ENCODE peak calls at places on chromosomes 2 and 18, in five cellular contexts. W, D, V, M and B are unnamed samples.

GRCh38 chr2:232549655-232550350 is 554 bp downstream of the TIGD1 start:
- DNase-seq in W (no peak), D (no peak), V (no peak), M (no peak), B (peak)

GRCh38 chr2:157903051-157903625 is 27.0 kb upstream of the ACVR1 start:
- DNase-seq in W (no peak), D (no peak), V (no peak), M (no peak), B (no peak)

GRCh38 chr18:5431836-5432575 is 111.8 kb downstream of the EPB41L3 start:
- DNase-seq in W (no peak), D (no peak), V (no peak), M (no peak), B (no peak)

GRCh38 chr2:173150087-173150486 is 74.4 kb downstream of the MAP3K20 start:
- DNase-seq in W (no peak), D (no peak), V (no peak), M (no peak), B (peak)

GRCh38 chr18:58671941-58672565 is 788 bp downstream of the MALT1 start:
- DNase-seq in W (no peak), D (peak), V (peak), M (peak), B (peak)

GRCh38 chr2:26245231-26245732 is 543 bp downstream of the HADHB start:
- DNase-seq in W (peak), D (peak), V (no peak), M (peak), B (peak)

GRCh38 chr2:118845843-118846666 is 1.4 kb downstream of the EN1 start:
- DNase-seq in W (peak), D (no peak), V (no peak), M (no peak), B (no peak)

GRCh38 chr2:172986040-172986439 is 89.6 kb upstream of the MAP3K20 start:
- DNase-seq in W (no peak), D (no peak), V (no peak), M (no peak), B (no peak)

GRCh38 chr2:239936838-239937581 is 88.1 kb downstream of the NDUFA10 start:
- DNase-seq in W (peak), D (no peak), V (peak), M (peak), B (peak)

GRCh38 chr2:162840598-162841246 is 2.2 kb upstream of the KCNH7 start:
- DNase-seq in W (no peak), D (no peak), V (no peak), M (no peak), B (peak)

GRCh38 chr2:112061840-112062239 is 6.8 kb downstream of the TMEM87B start:
- DNase-seq in W (no peak), D (no peak), V (no peak), M (no peak), B (no peak)

GRCh38 chr2:100902833-100903405 is 83.0 kb downstream of the NPAS2 start:
- DNase-seq in W (no peak), D (no peak), V (peak), M (no peak), B (peak)

GRCh38 chr2:12433641-12433990 is 283.1 kb upstream of the TRIB2 start:
- DNase-seq in W (no peak), D (no peak), V (no peak), M (no peak), B (no peak)

GRCh38 chr2:167758292-167758691 is 489.1 kb downstream of the STK39 start:
- DNase-seq in W (no peak), D (no peak), V (no peak), M (no peak), B (no peak)

GRCh38 chr2:185633621-185634020 is 105.0 kb upstream of the FSIP2 start:
- DNase-seq in W (no peak), D (no peak), V (no peak), M (no peak), B (no peak)

GRCh38 chr2:185625604-185626003 is 113.0 kb upstream of the FSIP2 start:
- DNase-seq in W (no peak), D (no peak), V (no peak), M (no peak), B (no peak)

DNA sequence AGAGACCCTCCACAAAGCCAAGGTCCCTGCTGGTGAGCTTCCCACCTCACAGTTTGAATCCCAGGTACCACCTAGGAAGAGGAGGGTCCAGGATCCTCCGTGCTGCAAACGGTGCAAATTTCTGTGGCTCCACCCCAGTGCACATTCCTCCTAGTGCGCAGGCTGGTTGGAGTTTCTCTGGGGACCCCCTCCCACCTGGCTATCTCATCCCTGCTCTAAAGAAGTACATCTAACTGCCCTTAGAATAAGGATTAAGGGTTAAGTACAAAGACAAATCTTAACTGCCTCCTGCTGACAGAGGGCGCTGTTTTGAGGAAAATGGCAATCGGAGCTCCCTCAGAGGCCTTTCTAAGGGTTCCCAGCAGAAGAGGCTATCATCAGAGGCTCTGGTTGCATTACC is 109.6 kb upstream of the FSIP2 start:
- DNase-seq in W (no peak), D (no peak), V (no peak), M (no peak), B (peak)
- TF ChIP-seq CTCF in W (no peak), D (no peak), V (no peak), M (no peak), B (no peak)

DNA sequence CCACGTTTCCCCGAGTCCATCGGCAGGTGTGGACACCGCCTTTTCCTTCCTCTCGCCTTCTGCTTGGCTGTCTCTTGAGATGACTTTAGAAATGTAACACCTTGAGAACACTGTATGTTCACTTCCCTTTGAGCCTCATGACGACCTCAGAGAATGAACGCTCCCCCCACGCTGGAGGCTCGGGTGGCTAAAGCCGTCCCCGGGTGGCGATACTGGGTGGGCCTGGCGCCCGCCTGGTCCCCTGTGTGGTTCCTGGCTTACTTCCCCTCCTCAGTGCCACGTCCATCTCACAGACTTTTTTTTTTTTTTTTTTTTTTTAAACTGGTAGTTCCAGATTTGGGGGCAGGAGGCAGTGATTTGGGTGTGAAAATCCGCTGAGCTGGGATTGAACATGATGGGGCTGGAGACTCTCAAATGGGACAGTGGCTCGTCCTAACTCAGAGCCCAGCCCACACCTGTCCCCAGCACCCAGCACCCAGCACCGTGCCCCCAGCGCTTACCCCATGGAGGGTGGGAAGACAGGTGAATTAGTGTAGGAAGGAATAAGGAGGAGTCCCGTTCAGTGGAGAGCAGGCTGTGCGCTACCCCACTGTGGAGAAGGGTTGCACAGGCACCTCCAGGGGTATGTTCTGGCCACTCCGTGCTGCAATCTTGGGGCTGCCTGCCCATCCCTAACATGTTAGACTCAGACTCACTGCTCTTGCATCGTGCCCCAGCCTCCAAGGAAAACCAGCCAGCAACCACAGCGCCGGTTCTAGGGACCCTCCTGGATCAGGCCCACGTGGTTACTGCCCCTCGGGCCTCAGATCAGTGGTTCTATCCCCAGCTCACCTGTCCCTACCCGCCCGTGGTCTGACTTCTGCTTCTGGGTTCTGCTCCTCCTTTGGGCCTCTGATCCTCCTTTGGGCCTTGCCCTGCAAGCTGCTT is 174.0 kb downstream of the ASB1 start:
- DNase-seq in W (peak), D (no peak), V (no peak), M (no peak), B (no peak)
- H3K4me3 ChIP-seq in W (no peak), D (no peak), V (no peak), M (no peak), B (no peak)

DNA sequence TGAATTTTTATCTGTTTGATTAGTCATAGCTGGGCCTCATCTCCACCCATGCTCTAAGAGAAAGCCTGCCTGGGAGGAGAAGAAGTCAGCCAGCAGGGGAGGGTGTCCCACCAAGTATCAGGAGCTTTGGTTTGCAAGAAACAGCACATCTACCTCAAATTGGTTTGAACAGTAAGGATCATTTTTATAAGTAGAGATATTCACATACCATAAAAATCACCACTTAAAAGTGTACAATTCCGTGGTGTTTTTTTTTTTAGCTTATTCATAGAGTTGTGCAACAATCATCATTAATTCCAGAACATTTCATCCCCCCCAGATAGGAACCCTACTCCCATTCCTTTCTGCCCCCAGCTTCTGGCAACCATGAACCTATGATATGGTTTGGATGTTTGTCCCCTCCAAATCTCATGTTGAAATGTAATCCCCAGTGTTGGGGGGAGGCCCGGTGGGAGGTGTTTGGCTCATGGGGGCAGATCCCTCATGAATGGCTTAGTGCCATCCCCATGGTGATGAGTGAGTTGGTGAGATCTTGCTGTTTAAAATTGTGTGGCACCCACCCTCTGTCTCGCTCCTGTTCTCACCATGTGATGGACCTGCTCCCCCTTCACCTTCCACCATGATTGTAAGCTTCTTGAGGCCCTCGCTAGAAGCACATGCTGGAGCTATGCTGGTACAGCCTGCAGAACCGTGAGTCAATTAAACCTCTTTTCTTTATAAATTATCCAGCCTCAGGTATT is 36.2 kb upstream of the HS6ST1 start:
- DNase-seq in W (no peak), D (no peak), V (no peak), M (no peak), B (peak)
- TF ChIP-seq CTCF in W (no peak), D (no peak), V (no peak), M (no peak), B (peak)

DNA sequence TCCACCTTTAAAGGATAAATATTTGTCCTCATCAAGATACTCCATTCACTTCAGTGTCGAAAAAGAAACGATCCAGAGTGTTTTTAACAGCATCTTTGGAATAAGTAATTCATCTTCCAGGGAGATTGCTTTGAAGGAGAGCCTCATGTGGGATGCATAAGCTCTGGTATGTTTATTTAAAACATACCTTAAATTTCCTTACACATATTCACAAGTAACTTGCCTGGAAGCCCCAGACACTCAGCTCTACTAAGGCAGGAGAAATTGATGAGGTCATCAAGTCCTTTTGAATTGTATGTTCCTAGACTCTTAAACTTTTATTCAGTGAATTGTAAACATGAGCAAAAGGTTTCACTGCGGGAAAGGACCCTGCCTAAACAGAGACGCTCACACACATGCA is 103.0 kb downstream of the CDK15 start:
- DNase-seq in W (no peak), D (no peak), V (no peak), M (no peak), B (peak)
- H3K4me3 ChIP-seq in W (no peak), D (no peak), V (no peak), M (no peak), B (no peak)

GRCh38 chr2:133825778-133826177 is 257.5 kb upstream of the NCKAP5 start:
- DNase-seq in W (no peak), D (no peak), V (no peak), M (no peak), B (no peak)

GRCh38 chr2:133822901-133823550 is 254.8 kb upstream of the NCKAP5 start:
- DNase-seq in W (no peak), D (no peak), V (no peak), M (no peak), B (no peak)

GRCh38 chr2:133829686-133830085 is 261.4 kb upstream of the NCKAP5 start:
- DNase-seq in W (no peak), D (no peak), V (no peak), M (no peak), B (no peak)

GRCh38 chr2:133821107-133821760 is 253.0 kb upstream of the NCKAP5 start:
- DNase-seq in W (no peak), D (no peak), V (no peak), M (no peak), B (peak)

GRCh38 chr2:133824869-133825268 is 256.6 kb upstream of the NCKAP5 start:
- DNase-seq in W (no peak), D (no peak), V (no peak), M (no peak), B (no peak)
- TF ChIP-seq CTCF in W (no peak), D (no peak), V (no peak), M (no peak), B (no peak)

GRCh38 chr2:127414855-127415592 is 3.2 kb upstream of the PROC start:
- DNase-seq in W (no peak), D (no peak), V (no peak), M (no peak), B (no peak)

GRCh38 chr2:127418300-127419111 is at the start of gene PROC:
- DNase-seq in W (no peak), D (no peak), V (no peak), M (no peak), B (no peak)

GRCh38 chr2:127417406-127417805 is 821 bp upstream of the PROC start:
- DNase-seq in W (no peak), D (no peak), V (no peak), M (no peak), B (no peak)

GRCh38 chr2:127415593-127416485 is 2.4 kb upstream of the PROC start:
- DNase-seq in W (peak), D (no peak), V (no peak), M (peak), B (no peak)

GRCh38 chr2:127416486-127417001 is 1.7 kb upstream of the PROC start:
- DNase-seq in W (no peak), D (no peak), V (no peak), M (no peak), B (no peak)
- H3K4me3 ChIP-seq in W (no peak), D (no peak), V (no peak), M (peak), B (no peak)

GRCh38 chr2:28751102-28751955 is at the start of gene PPP1CB:
- DNase-seq in W (peak), D (peak), V (peak), M (peak), B (peak)
- TF ChIP-seq CTCF in W (peak), D (peak), V (peak), M (peak), B (no peak)

DNA sequence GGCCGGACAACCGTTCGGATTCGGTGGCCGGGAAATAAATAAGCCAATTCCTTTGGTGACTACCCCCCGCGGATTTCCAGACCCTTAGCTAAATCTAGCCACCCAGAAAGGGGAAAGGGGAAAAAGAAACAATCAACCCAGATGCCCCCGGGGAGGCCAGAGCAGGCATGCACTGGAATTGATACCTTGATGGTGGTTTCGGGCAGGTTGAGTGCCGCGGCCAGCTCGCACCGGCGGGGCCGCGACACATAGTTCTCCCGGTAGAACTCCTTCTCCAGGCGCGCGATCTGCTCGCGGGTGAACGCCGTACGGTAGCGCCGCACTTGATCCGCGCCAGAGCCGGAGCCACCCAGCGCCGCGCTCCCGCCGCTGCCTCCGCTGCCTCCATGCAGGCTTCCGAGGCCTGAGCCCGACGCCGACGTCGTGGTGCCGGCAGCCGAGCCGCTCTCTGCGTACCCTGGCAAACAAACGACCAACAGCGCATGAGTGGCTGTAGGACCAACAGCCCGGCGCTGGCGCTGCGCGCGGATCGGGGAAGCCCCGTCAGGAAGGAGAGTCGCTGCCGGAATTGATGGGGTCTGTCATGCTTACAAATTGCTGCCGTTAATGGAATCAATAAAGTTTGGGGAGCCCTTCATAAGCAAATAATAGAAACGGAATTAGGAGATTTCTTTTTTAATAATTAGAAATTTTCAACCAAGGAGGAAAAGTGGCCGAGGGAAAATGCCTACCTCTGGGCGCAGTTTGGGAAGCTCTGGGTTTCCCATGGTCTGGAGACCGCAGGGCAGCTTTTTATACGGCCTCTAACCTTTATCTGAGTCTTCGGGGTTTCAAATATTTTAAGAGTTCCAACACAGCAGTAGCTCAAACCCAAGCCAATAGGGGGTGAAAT is 1.5 kb downstream of the EVX2 start:
- DNase-seq in W (no peak), D (no peak), V (no peak), M (no peak), B (no peak)
- H3K4me3 ChIP-seq in W (no peak), D (no peak), V (no peak), M (no peak), B (no peak)